ENCODE peak calls at places on chromosomes 1 and 21, in six cellular contexts. A is transverse colon, S is suprapubic skin, U is Panc1, J is H1, R is sigmoid colon. Z is an unnamed sample.

GRCh38 chr1:230371923-230372703 is 54.0 kb downstream of the PGBD5 start:
- DNase-seq in A (no peak), S (no peak), U (no peak), J (no peak), R (no peak), Z (no peak)

GRCh38 chr1:225883616-225884265 is 1.6 kb upstream of the TMEM63A start:
- DNase-seq in A (peak), S (no peak), U (no peak), J (no peak), R (no peak), Z (no peak)

GRCh38 chr1:13707211-13707610 is 7.2 kb downstream of the PRDM2 start:
- DNase-seq in A (no peak), S (no peak), U (no peak), J (no peak), R (no peak), Z (no peak)

GRCh38 chr1:16184557-16185303 is 27.7 kb downstream of the ARHGEF19 start:
- DNase-seq in A (no peak), S (no peak), U (no peak), J (no peak), R (no peak), Z (no peak)

GRCh38 chr1:83747853-83748482 is 251.0 kb downstream of the TTLL7 start:
- DNase-seq in A (no peak), S (no peak), U (no peak), J (no peak), R (no peak), Z (no peak)

GRCh38 chr1:116775116-116775752 is 21.0 kb downstream of the CD2 start:
- DNase-seq in A (no peak), S (no peak), U (no peak), J (no peak), R (no peak), Z (no peak)

GRCh38 chr1:75632350-75632949 is 21.5 kb upstream of the SLC44A5 start:
- DNase-seq in A (no peak), S (no peak), U (no peak), J (no peak), R (no peak), Z (no peak)

GRCh38 chr1:75135829-75136142 is 1.6 kb downstream of the LHX8 start:
- DNase-seq in A (no peak), S (no peak), U (no peak), J (no peak), R (no peak), Z (no peak)

GRCh38 chr1:63924600-63924999 is 150.8 kb downstream of the ROR1 start:
- DNase-seq in A (no peak), S (no peak), U (no peak), J (no peak), R (no peak), Z (no peak)

GRCh38 chr1:160357286-160358002 is 9.4 kb upstream of the NHLH1 start:
- DNase-seq in A (no peak), S (no peak), U (no peak), J (no peak), R (no peak), Z (no peak)

GRCh38 chr1:99527545-99527944 is 118.4 kb upstream of the PALMD start:
- DNase-seq in A (no peak), S (no peak), U (no peak), J (no peak), R (no peak), Z (no peak)

GRCh38 chr1:243246916-243247315 is 8.2 kb downstream of the CEP170 start:
- DNase-seq in A (no peak), S (no peak), U (no peak), J (no peak), R (no peak), Z (no peak)

GRCh38 chr21:17769049-17769845 is 49.9 kb downstream of the C21orf91 start:
- DNase-seq in A (no peak), S (no peak), U (no peak), J (no peak), R (no peak), Z (no peak)

GRCh38 chr1:169460193-169460833 is 25.4 kb downstream of the SLC19A2 start:
- DNase-seq in A (no peak), S (no peak), U (peak), J (peak), R (no peak), Z (no peak)

GRCh38 chr1:234710381-234710780 is 100.4 kb upstream of the IRF2BP2 start:
- DNase-seq in A (no peak), S (no peak), U (no peak), J (no peak), R (peak), Z (peak)

GRCh38 chr1:2801535-2802291 is at the start of gene TTC34:
- DNase-seq in A (peak), S (peak), U (no peak), J (no peak), R (peak), Z (no peak)

GRCh38 chr1:168772428-168772827 is 43.4 kb upstream of the DPT start:
- DNase-seq in A (no peak), S (no peak), U (no peak), J (no peak), R (no peak), Z (no peak)

GRCh38 chr1:203650012-203650836 is 23.6 kb downstream of the ATP2B4 start:
- DNase-seq in A (peak), S (no peak), U (no peak), J (peak), R (peak), Z (no peak)

GRCh38 chr1:86365890-86366289 is 30.2 kb downstream of the ODF2L start:
- DNase-seq in A (no peak), S (no peak), U (no peak), J (no peak), R (no peak), Z (no peak)

GRCh38 chr1:220990417-220991337 is 111.4 kb downstream of the HLX start:
- DNase-seq in A (no peak), S (no peak), U (no peak), J (no peak), R (no peak), Z (no peak)

DNA sequence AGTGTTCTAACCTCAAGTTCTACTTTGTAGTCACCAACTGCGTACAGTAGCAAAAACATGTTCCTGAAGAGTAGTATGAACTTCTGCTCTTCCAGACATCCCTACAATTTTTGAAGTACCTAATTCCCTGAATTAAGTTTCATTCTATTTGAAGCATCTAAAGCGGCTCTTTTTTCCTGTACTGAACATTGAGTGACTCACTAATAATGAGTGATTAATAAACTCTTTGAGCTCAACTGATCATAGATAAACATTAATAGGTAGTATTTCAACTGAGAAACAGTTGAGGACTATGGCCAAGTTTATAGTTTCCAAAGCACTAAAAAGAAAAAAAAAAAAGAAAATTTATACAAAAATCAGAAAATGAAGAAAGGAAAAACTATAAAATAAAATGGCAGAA is 683.1 kb downstream of the LTN1 start:
- DNase-seq in A (no peak), S (no peak), U (no peak), J (no peak), R (no peak), Z (no peak)
- H3K4me3 ChIP-seq in A (no peak), S (no peak), U (no peak), J (no peak), R (no peak), Z (no peak)

GRCh38 chr1:162075862-162076261 is 6.4 kb downstream of the NOS1AP start:
- DNase-seq in A (no peak), S (no peak), U (no peak), J (no peak), R (no peak), Z (no peak)
- TF ChIP-seq POLR2AphosphoS5 in A (no peak), S (no peak), U (no peak), J (no peak), R (no peak), Z (no peak)

GRCh38 chr1:51858892-51859291 is 19.6 kb downstream of the NRDC start:
- DNase-seq in A (no peak), S (no peak), U (no peak), J (no peak), R (no peak), Z (no peak)

GRCh38 chr1:51863384-51863783 is 15.1 kb downstream of the NRDC start:
- DNase-seq in A (no peak), S (no peak), U (no peak), J (no peak), R (no peak), Z (no peak)

GRCh38 chr1:51861669-51862068 is 16.9 kb downstream of the NRDC start:
- DNase-seq in A (no peak), S (no peak), U (no peak), J (no peak), R (no peak), Z (no peak)

GRCh38 chr1:51859333-51859732 is 19.2 kb downstream of the NRDC start:
- DNase-seq in A (no peak), S (no peak), U (no peak), J (no peak), R (no peak), Z (no peak)

DNA sequence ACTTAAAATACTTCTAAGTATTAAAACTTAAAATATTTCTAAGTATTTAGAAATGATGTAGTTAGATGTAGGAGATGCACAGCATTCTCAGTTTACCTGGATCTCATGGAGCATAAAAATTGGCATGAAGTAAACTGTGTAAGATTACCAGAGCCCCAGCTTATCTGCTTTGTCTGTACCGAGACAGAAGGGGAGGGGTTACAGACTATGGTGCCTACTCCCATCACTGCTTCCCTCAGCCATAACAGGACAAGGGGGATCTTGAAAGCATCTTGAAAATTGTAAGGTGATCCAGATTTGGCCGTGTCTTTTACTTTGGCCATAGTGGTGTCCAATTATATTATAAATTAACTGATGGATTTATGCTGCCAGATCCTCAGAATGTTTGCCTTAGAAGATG is 18.8 kb downstream of the NRDC start:
- DNase-seq in A (no peak), S (no peak), U (no peak), J (no peak), R (no peak), Z (no peak)
- H3K4me3 ChIP-seq in A (no peak), S (no peak), U (no peak), J (no peak), R (no peak), Z (no peak)

GRCh38 chr1:68117416-68117815 is 67.0 kb upstream of the DIRAS3 start:
- DNase-seq in A (no peak), S (no peak), U (no peak), J (no peak), R (no peak), Z (no peak)

GRCh38 chr1:68119445-68119844 is 69.0 kb upstream of the DIRAS3 start:
- DNase-seq in A (no peak), S (no peak), U (no peak), J (no peak), R (no peak), Z (no peak)

GRCh38 chr1:68116643-68117235 is 66.3 kb upstream of the DIRAS3 start:
- DNase-seq in A (peak), S (no peak), U (no peak), J (no peak), R (no peak), Z (no peak)

GRCh38 chr1:68121536-68121935 is 71.1 kb upstream of the DIRAS3 start:
- DNase-seq in A (no peak), S (no peak), U (no peak), J (no peak), R (no peak), Z (no peak)

GRCh38 chr1:68120136-68120791 is 69.8 kb upstream of the DIRAS3 start:
- DNase-seq in A (peak), S (no peak), U (peak), J (no peak), R (no peak), Z (peak)
- TF ChIP-seq POLR2AphosphoS5 in A (no peak), S (no peak), U (no peak), J (no peak), R (no peak), Z (no peak)

GRCh38 chr1:232557096-232557495 is 72.8 kb downstream of the SIPA1L2 start:
- DNase-seq in A (peak), S (no peak), U (no peak), J (no peak), R (no peak), Z (no peak)
- H3K4me3 ChIP-seq in A (no peak), S (no peak), U (no peak), J (no peak), R (no peak), Z (no peak)

GRCh38 chr21:37375866-37376574 is 9.4 kb downstream of the DYRK1A start:
- DNase-seq in A (no peak), S (no peak), U (no peak), J (no peak), R (no peak), Z (no peak)
- TF ChIP-seq POLR2AphosphoS5 in A (no peak), S (no peak), U (no peak), J (peak), R (no peak), Z (no peak)

GRCh38 chr1:110554871-110555801 is 36.2 kb upstream of the KCNA10 start:
- DNase-seq in A (peak), S (no peak), U (no peak), J (no peak), R (no peak), Z (no peak)

GRCh38 chr1:110559157-110559556 is 40.2 kb upstream of the KCNA10 start:
- DNase-seq in A (no peak), S (no peak), U (no peak), J (no peak), R (no peak), Z (no peak)

GRCh38 chr1:110556471-110556807 is 37.5 kb upstream of the KCNA10 start:
- DNase-seq in A (no peak), S (no peak), U (no peak), J (no peak), R (peak), Z (peak)

GRCh38 chr1:110557481-110557880 is 38.5 kb upstream of the KCNA10 start:
- DNase-seq in A (no peak), S (no peak), U (no peak), J (no peak), R (no peak), Z (no peak)

DNA sequence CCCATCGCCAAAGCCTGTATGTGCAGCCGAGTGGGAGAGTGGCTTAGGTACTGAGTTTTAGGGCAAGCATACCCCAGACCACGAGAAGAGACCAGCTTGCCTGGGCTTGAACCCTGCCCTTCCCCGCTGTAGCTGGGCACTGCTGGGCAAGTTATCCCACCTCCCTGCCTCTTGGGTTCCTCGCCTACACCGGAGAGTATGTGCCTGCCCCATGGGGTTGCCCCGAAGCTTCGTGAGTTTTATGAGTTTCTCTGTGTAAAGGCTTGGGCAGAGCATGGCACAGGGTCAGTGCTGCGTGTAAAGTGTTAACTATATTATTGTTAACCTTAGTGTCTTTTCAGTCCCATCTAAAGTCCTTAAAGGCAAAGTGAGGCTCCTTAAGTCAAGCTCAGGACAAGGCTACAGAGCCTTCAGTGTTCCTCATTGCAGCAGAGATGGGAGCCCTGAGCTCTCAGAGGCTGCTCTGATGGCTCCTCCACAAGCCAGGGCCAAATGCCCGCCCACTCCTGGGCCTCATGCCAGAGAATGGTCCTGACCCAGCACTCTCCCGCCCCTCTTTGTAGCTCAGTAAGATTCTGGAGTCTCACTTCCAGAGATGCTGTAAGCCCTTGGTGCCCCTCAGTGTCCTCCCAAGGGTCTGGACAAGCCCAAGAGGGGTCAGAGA is 37.0 kb upstream of the KCNA10 start:
- DNase-seq in A (no peak), S (no peak), U (no peak), J (no peak), R (no peak), Z (peak)
- H3K4me3 ChIP-seq in A (no peak), S (peak), U (no peak), J (peak), R (peak), Z (peak)

DNA sequence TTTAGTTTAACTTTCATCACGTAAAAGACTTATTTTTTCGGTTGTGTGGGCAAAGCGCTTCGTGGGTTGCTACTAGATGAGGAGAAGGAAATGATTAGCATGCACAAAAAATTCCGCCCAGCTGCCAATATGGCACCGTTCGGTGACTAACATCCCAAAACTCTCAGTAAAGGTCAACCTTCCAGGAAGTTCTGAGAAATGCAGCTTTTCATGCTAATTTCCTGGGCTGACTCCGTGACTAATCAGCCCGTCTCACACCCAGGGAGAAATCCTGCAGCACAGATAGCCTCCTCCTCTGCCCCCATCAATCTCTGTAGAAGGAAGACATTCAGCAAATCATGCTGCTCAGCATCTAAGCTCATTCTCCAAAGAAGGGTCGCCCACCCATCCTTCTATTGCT is 34.1 kb downstream of the TMCO4 start:
- DNase-seq in A (no peak), S (no peak), U (no peak), J (no peak), R (no peak), Z (no peak)
- TF ChIP-seq POLR2AphosphoS5 in A (no peak), S (no peak), U (no peak), J (no peak), R (no peak), Z (no peak)

DNA sequence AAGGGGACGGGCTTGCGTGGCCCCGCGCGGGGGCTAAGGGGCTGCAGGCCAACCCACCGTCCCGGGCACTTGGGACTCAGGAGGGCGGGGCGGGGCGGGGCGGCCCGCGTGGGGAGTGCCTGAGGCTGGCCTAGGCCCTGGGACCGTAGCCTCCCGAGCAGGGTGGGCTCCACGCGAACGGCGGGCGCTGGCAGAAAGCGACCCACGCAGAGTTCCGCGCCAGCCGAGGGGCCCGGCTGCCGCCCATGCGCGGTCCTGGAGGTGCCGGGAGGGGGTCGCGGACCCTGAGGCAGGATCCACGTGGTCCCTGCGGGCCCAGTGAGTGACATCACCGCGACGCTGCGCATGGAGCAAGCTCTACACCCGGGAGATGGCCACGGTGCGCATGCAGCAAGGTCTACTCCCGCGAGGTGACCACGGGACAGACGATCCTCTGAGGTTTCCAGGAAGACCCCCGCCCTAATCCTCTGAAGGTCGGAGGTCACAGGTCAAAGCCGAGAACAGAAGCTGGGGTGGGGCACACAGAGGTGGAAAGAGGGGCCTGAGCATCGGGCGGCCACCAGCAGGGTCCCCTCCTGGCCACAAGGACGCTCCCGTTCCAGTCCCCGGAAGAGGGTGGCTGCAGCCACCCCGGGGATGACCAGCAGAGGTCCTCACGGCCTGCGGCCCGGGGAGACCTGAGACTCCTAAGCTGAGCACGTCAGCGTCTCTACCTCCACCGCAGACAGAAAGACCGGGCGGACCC is 13.5 kb upstream of the SLC19A1 start:
- DNase-seq in A (peak), S (peak), U (peak), J (peak), R (peak), Z (peak)
- H3K4me3 ChIP-seq in A (peak), S (peak), U (peak), J (peak), R (peak), Z (peak)

Z was measured in breast epithelium.